ENCODE peak calls at places on chromosomes 5 and 9, in six cellular contexts. Q, U, T, K, P and M are unnamed samples.

GRCh38 chr9:18359335-18359734 is 114.6 kb upstream of the ADAMTSL1 start:
- DNase-seq in Q (peak; percentile 90), U (no peak), T (no peak), K (no peak), P (no peak), M (no peak)

GRCh38 chr9:13110766-13111400 is 168.6 kb downstream of the MPDZ start:
- DNase-seq in Q (peak; percentile 52), U (no peak), T (no peak), K (no peak), P (no peak), M (no peak)

GRCh38 chr5:55172937-55173695 is at the start of gene CDC20B:
- DNase-seq in Q (peak; percentile 93), U (peak; percentile 83), T (peak; percentile 94), K (peak; percentile 91), P (peak; percentile 65), M (peak; percentile 93)

GRCh38 chr9:80649001-80649420 is 1040.3 kb downstream of the TLE1 start:
- DNase-seq in Q (peak; percentile 24), U (no peak), T (no peak), K (peak; percentile 5), P (peak; percentile 14), M (peak; percentile 56)

GRCh38 chr5:52915176-52915875 is 73.8 kb upstream of the ITGA2 start:
- DNase-seq in Q (peak; percentile 79), U (peak; percentile 41), T (peak; percentile 65), K (peak; percentile 69), P (peak; percentile 53), M (peak; percentile 70)

GRCh38 chr5:153983885-153984284 is 54.8 kb downstream of the FAM114A2 start:
- DNase-seq in Q (no peak), U (no peak), T (no peak), K (no peak), P (no peak), M (no peak)

GRCh38 chr5:146130440-146131045 is 25.2 kb upstream of the PLAC8L1 start:
- DNase-seq in Q (peak; percentile 66), U (peak; percentile 37), T (no peak), K (peak; percentile 60), P (no peak), M (peak; percentile 47)

GRCh38 chr5:82164109-82164956 is 113.8 kb downstream of the RPS23 start:
- DNase-seq in Q (peak; percentile 84), U (no peak), T (no peak), K (no peak), P (no peak), M (peak; percentile 32)

GRCh38 chr5:73312872-73313510 is 135.6 kb downstream of the FOXD1 start:
- DNase-seq in Q (peak; percentile 73), U (no peak), T (no peak), K (no peak), P (no peak), M (no peak)

GRCh38 chr9:73050062-73050814 is 97.4 kb upstream of the ALDH1A1 start:
- DNase-seq in Q (peak; percentile 49), U (no peak), T (no peak), K (peak; percentile 34), P (no peak), M (no peak)

GRCh38 chr9:73046769-73047168 is 93.9 kb upstream of the ALDH1A1 start:
- DNase-seq in Q (no peak), U (no peak), T (no peak), K (no peak), P (no peak), M (no peak)

GRCh38 chr9:73050887-73051550 is 98.2 kb upstream of the ALDH1A1 start:
- DNase-seq in Q (no peak), U (no peak), T (no peak), K (peak; percentile 59), P (no peak), M (peak; percentile 31)

GRCh38 chr9:73053543-73053942 is 98.1 kb upstream of the ANXA1 start:
- DNase-seq in Q (no peak), U (no peak), T (no peak), K (no peak), P (no peak), M (no peak)

GRCh38 chr9:73049280-73049679 is 96.4 kb upstream of the ALDH1A1 start:
- DNase-seq in Q (no peak), U (no peak), T (no peak), K (no peak), P (no peak), M (no peak)
- H3K27ac ChIP-seq in Q (no peak overlapping the region), U (no peak overlapping the region), T (no peak overlapping the region), K (no peak overlapping the region), P (no peak overlapping the region), M (no peak overlapping the region)

DNA sequence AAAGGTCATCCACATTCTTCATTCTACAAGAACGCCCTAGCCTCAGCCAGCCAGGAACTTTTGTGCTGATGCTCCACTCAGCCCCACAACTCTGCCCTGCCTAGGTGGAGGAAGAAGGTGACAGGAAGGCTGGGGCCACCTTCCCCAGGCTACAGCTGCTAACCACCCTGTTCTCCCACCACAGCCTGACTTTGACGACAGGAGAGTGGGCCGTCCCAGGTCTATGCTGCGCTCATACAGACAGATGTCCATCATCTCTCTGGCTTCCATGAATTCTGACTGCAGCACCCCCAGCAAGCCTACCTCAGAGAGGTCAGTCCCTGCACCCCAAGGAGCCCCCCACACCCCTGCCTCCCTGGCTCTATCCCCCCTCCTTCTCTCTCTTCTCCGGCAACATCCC is 28.2 kb upstream of the FOXI1 start:
- DNase-seq in Q (no peak), U (no peak), T (no peak), K (no peak), P (no peak), M (no peak)
- H3K9me2 ChIP-seq in Q (no peaks in the 10 kb centered on the region), U (no peaks in the 10 kb centered on the region), T (no peaks in the 10 kb centered on the region), K (no peaks in the 10 kb centered on the region), P (no peaks in the 10 kb centered on the region), M (no peaks in the 10 kb centered on the region)

GRCh38 chr5:173909205-173909604 is 21.1 kb downstream of the CPEB4 start:
- DNase-seq in Q (no peak), U (peak; percentile 57), T (no peak), K (no peak), P (no peak), M (no peak)
- H3K27ac ChIP-seq in Q (no peak overlapping the region), U (peak overlapping the region; percentile 75), T (no peak overlapping the region), K (peak overlapping the region; percentile 18), P (no peak overlapping the region), M (no peak overlapping the region)

GRCh38 chr5:54087436-54087835 is 222.9 kb downstream of the ARL15 start:
- DNase-seq in Q (peak; percentile 65), U (no peak), T (no peak), K (no peak), P (no peak), M (no peak)

GRCh38 chr5:54083851-54084250 is 226.5 kb downstream of the ARL15 start:
- DNase-seq in Q (no peak), U (no peak), T (no peak), K (no peak), P (no peak), M (no peak)

GRCh38 chr5:54091416-54092130 is 218.8 kb downstream of the ARL15 start:
- DNase-seq in Q (no peak), U (no peak), T (no peak), K (no peak), P (no peak), M (no peak)

GRCh38 chr5:54090495-54091084 is 219.8 kb downstream of the ARL15 start:
- DNase-seq in Q (peak; percentile 85), U (no peak), T (no peak), K (peak; percentile 27), P (no peak), M (no peak)

DNA sequence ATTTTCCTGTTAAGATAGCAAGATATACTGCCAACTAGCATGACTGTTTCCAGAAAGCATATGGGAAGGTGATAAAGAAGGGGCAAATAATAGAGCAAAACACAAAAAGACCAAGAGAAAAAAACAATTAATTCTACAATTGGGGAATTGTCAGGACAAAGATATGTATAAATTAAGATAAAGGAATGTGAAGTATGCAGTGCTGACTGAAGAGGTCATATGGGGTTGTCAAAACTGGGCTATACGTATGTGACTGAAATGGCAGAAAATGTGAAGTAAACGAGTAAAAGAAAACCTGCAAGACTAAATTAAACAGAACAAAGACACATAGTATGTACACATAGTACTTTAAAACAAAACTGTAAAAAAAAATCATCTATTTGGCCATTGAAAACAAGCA is 222.3 kb downstream of the ARL15 start:
- DNase-seq in Q (no peak), U (no peak), T (no peak), K (peak; percentile 15), P (no peak), M (no peak)
- H3K9me2 ChIP-seq in Q (no peaks in the 10 kb centered on the region), U (no peaks in the 10 kb centered on the region), T (no peaks in the 10 kb centered on the region), K (no peaks in the 10 kb centered on the region), P (no peaks in the 10 kb centered on the region), M (no peaks in the 10 kb centered on the region)

DNA sequence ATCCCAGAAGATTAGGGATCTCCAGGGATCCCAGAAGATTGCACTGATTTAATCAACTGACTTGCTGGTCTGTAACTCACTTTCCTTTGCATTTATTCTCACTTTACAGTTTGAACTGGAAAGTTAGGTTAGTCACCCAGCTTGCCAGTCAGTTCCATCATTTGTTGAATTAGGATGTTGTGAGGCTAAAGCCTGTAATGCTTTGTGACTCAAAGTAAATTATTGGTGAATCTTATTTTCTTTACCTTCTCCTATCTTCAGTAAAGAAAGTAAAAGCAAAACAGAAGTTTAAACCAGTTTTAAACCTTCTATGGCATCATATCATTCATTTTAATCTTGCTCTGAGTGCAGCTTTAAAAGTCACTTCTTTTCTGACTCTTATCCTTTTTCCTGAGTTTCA is 85.8 kb downstream of the SLC44A1 start:
- DNase-seq in Q (peak; percentile 60), U (no peak), T (no peak), K (no peak), P (no peak), M (no peak)
- H3K27ac ChIP-seq in Q (peak overlapping the region; percentile 53), U (peak overlapping the region; percentile 43), T (no peak overlapping the region), K (no peak overlapping the region), P (no peak overlapping the region), M (peak overlapping the region; percentile 64)

GRCh38 chr5:86074297-86074696 is 543.4 kb upstream of the COX7C start:
- DNase-seq in Q (no peak), U (no peak), T (no peak), K (no peak), P (no peak), M (no peak)

GRCh38 chr5:86075139-86075538 is 542.6 kb upstream of the COX7C start:
- DNase-seq in Q (no peak), U (no peak), T (no peak), K (no peak), P (no peak), M (no peak)

GRCh38 chr5:86070719-86071118 is 547.0 kb upstream of the COX7C start:
- DNase-seq in Q (no peak), U (no peak), T (no peak), K (no peak), P (no peak), M (no peak)
- H3K9me2 ChIP-seq in Q (no peaks in the 10 kb centered on the region), U (no peaks in the 10 kb centered on the region), T (no peaks in the 10 kb centered on the region), K (no peaks in the 10 kb centered on the region), P (no peaks in the 10 kb centered on the region), M (no peaks in the 10 kb centered on the region)

DNA sequence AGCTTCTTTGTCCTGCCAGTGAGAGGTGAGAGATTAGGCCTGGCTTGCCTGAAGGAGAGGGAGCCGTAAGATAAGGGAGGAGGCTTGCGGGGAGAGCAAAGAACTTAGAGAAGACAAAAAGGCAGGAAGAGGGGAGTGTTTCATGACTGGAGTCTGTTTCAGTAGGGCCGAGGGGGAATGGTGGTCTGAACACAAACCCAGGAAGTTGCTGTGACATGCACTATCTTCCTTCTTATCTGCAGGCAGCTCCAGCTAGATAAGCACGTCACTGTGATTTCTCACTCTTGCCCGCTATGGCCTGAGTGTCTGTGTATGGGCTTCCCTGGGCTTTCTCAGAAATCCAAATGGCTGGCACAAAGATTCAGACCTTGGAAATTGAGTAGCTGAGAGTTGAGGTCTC is 307.5 kb upstream of the CLINT1 start:
- DNase-seq in Q (no peak), U (no peak), T (peak; percentile 36), K (no peak), P (no peak), M (no peak)
- H3K27ac ChIP-seq in Q (no peak overlapping the region), U (no peak overlapping the region), T (no peak overlapping the region), K (no peak overlapping the region), P (no peak overlapping the region), M (peak overlapping the region; percentile 37)